ENCODE peak calls at places on chromosomes 16 and 17, in six cellular contexts. One of them, this sample, is unnamed.

GRCh38 chr17:79721993-79722671 is 8.6 kb upstream of the ENPP7 start:
- DNase-seq in H1: no peak
- DNase-seq in mesendoderm: peak
- DNase-seq in neuronal stem cell: no peak
- DNase-seq in IMR-90: no peak
- DNase-seq in mesenchymal stem cell: no peak
- DNase-seq in this sample: peak

GRCh38 chr16:65500007-65500406 is 378.1 kb upstream of the CDH11 start:
- DNase-seq in H1: no peak
- DNase-seq in mesendoderm: peak
- DNase-seq in mesenchymal stem cell: no peak
- DNase-seq in neuronal stem cell: no peak
- DNase-seq in IMR-90: peak
- DNase-seq in this sample: no peak

GRCh38 chr16:11256657-11257130 is 690 bp upstream of the SOCS1 start:
- DNase-seq in H1: no peak
- DNase-seq in mesendoderm: peak
- DNase-seq in mesenchymal stem cell: peak
- DNase-seq in IMR-90: peak
- DNase-seq in neuronal stem cell: peak
- DNase-seq in this sample: peak

GRCh38 chr17:38418693-38419507 is 9.4 kb upstream of the ARHGAP23 start:
- DNase-seq in mesendoderm: no peak
- DNase-seq in H1: no peak
- DNase-seq in mesenchymal stem cell: peak
- DNase-seq in neuronal stem cell: no peak
- DNase-seq in IMR-90: no peak
- DNase-seq in this sample: peak

GRCh38 chr17:75124041-75124818 is 7.3 kb downstream of the NT5C start:
- DNase-seq in neuronal stem cell: no peak
- DNase-seq in H1: no peak
- DNase-seq in mesenchymal stem cell: peak
- DNase-seq in IMR-90: peak
- DNase-seq in mesendoderm: no peak
- DNase-seq in this sample: no peak

GRCh38 chr16:31010539-31010938 is at the start of gene STX1B:
- DNase-seq in IMR-90: no peak
- DNase-seq in mesendoderm: peak
- DNase-seq in H1: no peak
- DNase-seq in mesenchymal stem cell: no peak
- DNase-seq in neuronal stem cell: peak
- DNase-seq in this sample: peak

GRCh38 chr17:78785011-78785662 is 3.1 kb upstream of the CYTH1 start:
- DNase-seq in IMR-90: no peak
- DNase-seq in H1: no peak
- DNase-seq in neuronal stem cell: no peak
- DNase-seq in mesendoderm: no peak
- DNase-seq in mesenchymal stem cell: no peak
- DNase-seq in this sample: no peak

GRCh38 chr17:56110463-56111138 is 42.7 kb upstream of the ANKFN1 start:
- DNase-seq in mesenchymal stem cell: no peak
- DNase-seq in IMR-90: no peak
- DNase-seq in H1: no peak
- DNase-seq in neuronal stem cell: no peak
- DNase-seq in mesendoderm: no peak
- DNase-seq in this sample: no peak

GRCh38 chr16:7722761-7723160 is 390.1 kb downstream of the RBFOX1 start:
- DNase-seq in mesendoderm: peak
- DNase-seq in mesenchymal stem cell: no peak
- DNase-seq in neuronal stem cell: no peak
- DNase-seq in H1: no peak
- DNase-seq in IMR-90: no peak
- DNase-seq in this sample: no peak

GRCh38 chr17:42472709-42473521 is 14.2 kb downstream of the ATP6V0A1 start:
- DNase-seq in mesenchymal stem cell: peak
- DNase-seq in mesendoderm: peak
- DNase-seq in neuronal stem cell: no peak
- DNase-seq in H1: no peak
- DNase-seq in IMR-90: peak
- DNase-seq in this sample: no peak

GRCh38 chr17:64009571-64010402 is 10.6 kb downstream of the ICAM2 start:
- DNase-seq in mesendoderm: no peak
- DNase-seq in neuronal stem cell: no peak
- DNase-seq in IMR-90: peak
- DNase-seq in H1: no peak
- DNase-seq in mesenchymal stem cell: peak
- DNase-seq in this sample: no peak

GRCh38 chr16:50351116-50351515 is 17.7 kb downstream of the BRD7 start:
- DNase-seq in H1: no peak
- DNase-seq in neuronal stem cell: no peak
- DNase-seq in IMR-90: peak
- DNase-seq in mesenchymal stem cell: no peak
- DNase-seq in mesendoderm: no peak
- DNase-seq in this sample: no peak

GRCh38 chr17:51828901-51829300 is 329.6 kb downstream of the CA10 start:
- DNase-seq in IMR-90: no peak
- DNase-seq in neuronal stem cell: no peak
- DNase-seq in H1: no peak
- DNase-seq in mesendoderm: no peak
- DNase-seq in mesenchymal stem cell: no peak
- DNase-seq in this sample: no peak

GRCh38 chr17:40173091-40173777 is 4.0 kb upstream of the RAPGEFL1 start:
- DNase-seq in neuronal stem cell: no peak
- DNase-seq in IMR-90: no peak
- DNase-seq in H1: no peak
- DNase-seq in mesenchymal stem cell: no peak
- DNase-seq in mesendoderm: no peak
- DNase-seq in this sample: no peak

DNA sequence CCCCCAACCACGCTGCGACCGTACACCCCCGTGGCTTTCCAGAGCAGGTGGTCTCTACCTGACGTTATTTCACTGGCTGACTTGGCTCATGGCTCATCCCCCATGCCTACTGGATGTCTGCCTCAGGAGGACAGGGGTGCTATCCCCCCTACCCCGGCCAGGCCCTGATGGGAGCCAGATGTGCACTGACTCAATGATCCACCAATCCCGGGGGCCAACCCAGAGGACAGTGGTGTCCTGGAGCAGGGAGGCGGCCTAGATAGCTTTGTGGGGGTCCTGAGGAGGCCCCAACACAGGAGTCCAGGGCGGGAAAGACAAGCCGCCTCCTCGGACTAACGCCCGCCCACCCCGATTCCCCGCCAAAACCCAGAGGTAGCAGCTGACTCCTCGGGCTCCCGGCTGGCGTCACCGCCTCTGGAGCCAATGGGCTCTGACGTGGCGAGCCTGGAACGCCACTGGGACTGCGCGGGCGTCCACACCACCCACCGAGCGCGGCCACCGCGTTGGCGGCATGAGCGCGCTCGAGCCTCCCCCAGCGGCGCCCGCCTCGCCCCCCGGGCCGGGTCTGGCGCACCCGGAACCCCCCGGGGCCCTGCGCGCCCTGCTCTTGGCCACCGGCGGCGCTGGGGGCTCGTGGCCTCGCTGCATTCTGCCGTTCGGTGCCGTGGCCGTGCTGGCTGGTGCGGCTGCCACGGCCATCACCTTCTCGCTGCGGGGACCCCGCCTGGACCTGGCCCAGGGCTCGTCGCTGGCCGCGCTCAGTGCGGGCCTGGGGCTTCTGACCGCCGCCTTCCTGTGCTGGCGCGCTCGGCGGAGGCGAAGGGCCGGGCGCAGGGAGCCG is 3.6 kb upstream of the NTN3 start:
- DNase-seq in mesenchymal stem cell: peak
- DNase-seq in mesendoderm: peak
- DNase-seq in neuronal stem cell: no peak
- DNase-seq in H1: no peak
- DNase-seq in IMR-90: peak
- DNase-seq in this sample: peak
- H3K9ac ChIP-seq in mesenchymal stem cell: peak
- H3K9ac ChIP-seq in mesendoderm: peak
- H3K9ac ChIP-seq in neuronal stem cell: peak
- H3K9ac ChIP-seq in H1: peak
- H3K9ac ChIP-seq in IMR-90: peak
- H3K9ac ChIP-seq in this sample: no peak

DNA sequence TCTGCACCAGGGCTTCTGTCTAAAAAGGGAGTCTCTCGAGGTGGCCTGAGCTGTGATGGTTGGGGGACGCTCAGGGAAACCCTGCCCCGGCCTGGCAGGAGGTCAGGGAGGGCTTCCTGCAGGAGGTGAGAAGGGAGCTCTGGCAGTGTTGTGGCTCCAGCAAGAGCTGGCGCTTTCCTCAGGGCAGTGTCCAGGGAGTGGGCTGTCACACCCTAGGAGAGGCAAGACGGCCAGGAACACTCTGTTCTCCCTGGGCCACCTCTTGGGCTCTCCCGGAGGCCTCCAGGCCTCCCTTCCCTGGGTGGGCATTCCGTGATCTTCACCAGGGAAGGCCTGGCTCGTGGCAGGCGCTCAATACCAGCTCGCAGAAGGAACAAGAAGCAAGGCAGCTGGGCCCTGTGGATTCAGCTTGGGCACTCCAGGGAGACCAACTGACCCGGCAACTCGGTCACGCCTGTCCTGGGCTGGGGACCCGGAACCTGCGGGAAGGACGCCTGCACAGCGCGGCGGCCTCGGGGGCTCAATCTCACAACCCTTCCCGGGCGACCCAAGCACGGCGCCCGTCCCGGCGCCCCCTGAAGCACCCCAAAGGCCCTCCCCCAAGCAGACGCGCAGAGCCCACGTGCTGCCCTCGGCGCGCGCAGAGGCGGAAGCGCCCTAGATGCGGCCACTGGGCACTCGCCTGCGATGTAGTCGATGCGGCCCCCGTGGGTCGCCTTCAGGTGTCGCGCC is 694 bp downstream of the APRT start:
- DNase-seq in neuronal stem cell: no peak
- DNase-seq in mesendoderm: peak
- DNase-seq in IMR-90: peak
- DNase-seq in mesenchymal stem cell: peak
- DNase-seq in H1: no peak
- DNase-seq in this sample: peak
- H2BK120ac ChIP-seq in neuronal stem cell: no peak
- H2BK120ac ChIP-seq in mesendoderm: peak
- H2BK120ac ChIP-seq in IMR-90: no peak
- H2BK120ac ChIP-seq in mesenchymal stem cell: peak
- H2BK120ac ChIP-seq in H1: no peak
- H2BK120ac ChIP-seq in this sample: peak

GRCh38 chr17:81329279-81329926 is 34.3 kb upstream of the SLC38A10 start:
- DNase-seq in mesendoderm: peak
- DNase-seq in H1: no peak
- DNase-seq in neuronal stem cell: no peak
- DNase-seq in IMR-90: peak
- DNase-seq in mesenchymal stem cell: peak
- DNase-seq in this sample: peak

GRCh38 chr17:81329927-81330883 is 35.1 kb upstream of the SLC38A10 start:
- DNase-seq in IMR-90: no peak
- DNase-seq in neuronal stem cell: no peak
- DNase-seq in mesenchymal stem cell: peak
- DNase-seq in H1: no peak
- DNase-seq in mesendoderm: peak
- DNase-seq in this sample: peak

GRCh38 chr17:81330884-81331245 is 35.8 kb upstream of the SLC38A10 start:
- DNase-seq in neuronal stem cell: no peak
- DNase-seq in mesendoderm: no peak
- DNase-seq in mesenchymal stem cell: no peak
- DNase-seq in H1: no peak
- DNase-seq in IMR-90: no peak
- DNase-seq in this sample: no peak

GRCh38 chr17:81328925-81329278 is 33.8 kb upstream of the SLC38A10 start:
- DNase-seq in H1: no peak
- DNase-seq in mesendoderm: peak
- DNase-seq in IMR-90: no peak
- DNase-seq in mesenchymal stem cell: peak
- DNase-seq in neuronal stem cell: no peak
- DNase-seq in this sample: no peak

DNA sequence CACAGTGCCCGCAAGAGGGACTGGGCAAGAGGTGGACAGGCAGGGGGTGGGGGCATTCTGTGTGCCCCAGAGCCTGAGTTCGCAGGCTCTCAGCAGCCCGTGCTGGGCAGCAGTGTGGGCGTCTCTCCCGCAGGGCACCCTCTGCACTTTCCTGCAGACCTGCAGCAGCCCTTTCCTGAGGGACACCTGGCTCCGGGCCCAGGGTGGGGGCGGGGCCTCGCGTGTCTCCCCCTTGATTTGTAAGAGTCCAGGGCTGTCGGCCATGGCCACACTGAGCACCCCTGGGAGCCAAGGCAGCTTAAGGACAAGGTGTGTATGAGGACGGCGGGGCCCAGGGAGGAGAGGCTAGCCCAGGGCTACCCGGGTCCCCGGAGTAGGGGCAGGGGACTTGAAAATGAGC is 33.4 kb upstream of the SLC38A10 start:
- DNase-seq in IMR-90: no peak
- DNase-seq in neuronal stem cell: no peak
- DNase-seq in H1: no peak
- DNase-seq in mesendoderm: no peak
- DNase-seq in mesenchymal stem cell: no peak
- DNase-seq in this sample: no peak
- H2AK5ac ChIP-seq in IMR-90: no peak
- H2AK5ac ChIP-seq in neuronal stem cell: peak
- H2AK5ac ChIP-seq in H1: no peak
- H2AK5ac ChIP-seq in mesendoderm: no peak
- H2AK5ac ChIP-seq in mesenchymal stem cell: peak
- H2AK5ac ChIP-seq in this sample: no peak

GRCh38 chr16:56860226-56861020 is 4.6 kb upstream of the SLC12A3 start:
- DNase-seq in neuronal stem cell: no peak
- DNase-seq in IMR-90: no peak
- DNase-seq in mesendoderm: no peak
- DNase-seq in mesenchymal stem cell: no peak
- DNase-seq in H1: no peak
- DNase-seq in this sample: no peak

GRCh38 chr16:56861756-56862155 is 3.3 kb upstream of the SLC12A3 start:
- DNase-seq in mesenchymal stem cell: no peak
- DNase-seq in H1: no peak
- DNase-seq in mesendoderm: no peak
- DNase-seq in IMR-90: no peak
- DNase-seq in neuronal stem cell: no peak
- DNase-seq in this sample: no peak

GRCh38 chr16:56862776-56863175 is 2.2 kb upstream of the SLC12A3 start:
- DNase-seq in IMR-90: no peak
- DNase-seq in mesenchymal stem cell: no peak
- DNase-seq in H1: no peak
- DNase-seq in neuronal stem cell: no peak
- DNase-seq in mesendoderm: no peak
- DNase-seq in this sample: no peak

GRCh38 chr16:56859636-56860035 is 5.4 kb upstream of the SLC12A3 start:
- DNase-seq in mesendoderm: no peak
- DNase-seq in mesenchymal stem cell: no peak
- DNase-seq in IMR-90: no peak
- DNase-seq in neuronal stem cell: no peak
- DNase-seq in H1: no peak
- DNase-seq in this sample: no peak

DNA sequence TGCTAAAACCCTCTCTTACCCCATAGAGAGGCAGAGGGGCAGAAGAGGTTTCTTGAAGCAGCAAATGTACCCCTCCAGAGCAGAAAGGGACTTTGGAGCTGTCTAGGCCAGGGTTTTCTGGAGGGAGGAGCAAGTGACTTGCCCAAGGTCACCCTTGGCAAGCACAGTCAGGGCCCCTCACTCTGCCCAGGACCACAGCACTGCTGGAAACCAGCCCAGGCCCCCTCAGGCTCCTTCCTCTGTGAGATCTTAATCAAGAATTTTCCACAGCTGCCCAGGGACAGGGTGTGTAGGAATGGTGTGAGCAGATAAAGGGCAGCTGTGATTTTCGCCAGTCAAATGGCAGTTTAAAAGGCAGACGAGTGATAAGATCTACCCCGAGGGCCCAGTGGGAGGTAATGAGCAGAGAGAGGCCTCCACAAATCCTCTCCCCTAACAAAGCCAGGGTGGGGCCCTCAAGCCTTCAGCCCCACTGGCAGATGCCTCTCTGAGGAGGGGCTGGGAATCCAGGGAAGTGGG is 3.9 kb upstream of the SLC12A3 start:
- DNase-seq in mesendoderm: peak
- DNase-seq in IMR-90: no peak
- DNase-seq in neuronal stem cell: no peak
- DNase-seq in mesenchymal stem cell: peak
- DNase-seq in H1: no peak
- DNase-seq in this sample: no peak
- H3K9ac ChIP-seq in mesendoderm: no peak
- H3K9ac ChIP-seq in IMR-90: no peak
- H3K9ac ChIP-seq in neuronal stem cell: no peak
- H3K9ac ChIP-seq in mesenchymal stem cell: no peak
- H3K9ac ChIP-seq in H1: no peak
- H3K9ac ChIP-seq in this sample: no peak

This sample was measured in H9.